ENCODE peak calls at places on chromosomes 4 and X, in four cellular contexts. One of them, this sample, is unnamed.
A peak's percentile ranks its signal among the peaks of the same experiment; 100 is the strongest.

GRCh38 chrX:140091276-140091886 is 126.1 kb upstream of the CXorf66 start:
- DNase-seq in mucosa of descending colon: peak; percentile 36
- DNase-seq in WERI-Rb-1: no peak
- DNase-seq in astrocyte: no peak
- DNase-seq in this sample: peak; percentile 55

GRCh38 chrX:103782640-103783039 is 6.0 kb downstream of the PLP1 start:
- DNase-seq in astrocyte: no peak
- DNase-seq in mucosa of descending colon: no peak
- DNase-seq in WERI-Rb-1: no peak
- DNase-seq in this sample: no peak

GRCh38 chrX:40104649-40105015 is 6.9 kb upstream of the BCOR start:
- DNase-seq in mucosa of descending colon: no peak
- DNase-seq in WERI-Rb-1: no peak
- DNase-seq in astrocyte: no peak
- DNase-seq in this sample: peak; percentile 46

GRCh38 chr4:100707786-100708185 is 190.0 kb upstream of the EMCN start:
- DNase-seq in mucosa of descending colon: no peak
- DNase-seq in astrocyte: peak; percentile 33
- DNase-seq in WERI-Rb-1: no peak
- DNase-seq in this sample: no peak

GRCh38 chr4:1086011-1086410 is 27.4 kb downstream of the RNF212 start:
- DNase-seq in mucosa of descending colon: no peak
- DNase-seq in WERI-Rb-1: no peak
- DNase-seq in astrocyte: no peak
- DNase-seq in this sample: no peak

GRCh38 chr4:40340034-40340433 is 4.9 kb downstream of the CHRNA9 start:
- DNase-seq in mucosa of descending colon: no peak
- DNase-seq in astrocyte: no peak
- DNase-seq in WERI-Rb-1: no peak
- DNase-seq in this sample: no peak

GRCh38 chrX:74779175-74779574 is 146.1 kb downstream of the NEXMIF start:
- DNase-seq in astrocyte: no peak
- DNase-seq in mucosa of descending colon: no peak
- DNase-seq in WERI-Rb-1: no peak
- DNase-seq in this sample: no peak

GRCh38 chr4:45946699-45947098 is 177.2 kb downstream of the GABRG1 start:
- DNase-seq in WERI-Rb-1: no peak
- DNase-seq in mucosa of descending colon: no peak
- DNase-seq in astrocyte: no peak
- DNase-seq in this sample: no peak

GRCh38 chr4:113260671-113261070 is 211.2 kb downstream of the ANK2 start:
- DNase-seq in astrocyte: no peak
- DNase-seq in WERI-Rb-1: no peak
- DNase-seq in mucosa of descending colon: no peak
- DNase-seq in this sample: no peak

GRCh38 chr4:186622788-186623464 is 67.6 kb upstream of the MTNR1A start:
- DNase-seq in astrocyte: peak; percentile 80
- DNase-seq in mucosa of descending colon: no peak
- DNase-seq in WERI-Rb-1: no peak
- DNase-seq in this sample: no peak

GRCh38 chr4:80365928-80366327 is 30.4 kb downstream of the CFAP299 start:
- DNase-seq in mucosa of descending colon: peak; percentile 46
- DNase-seq in WERI-Rb-1: peak; percentile 62
- DNase-seq in astrocyte: peak; percentile 51
- DNase-seq in this sample: peak; percentile 48

GRCh38 chr4:113646456-113646809 is 115.1 kb downstream of the CAMK2D start:
- DNase-seq in WERI-Rb-1: peak; percentile 19
- DNase-seq in mucosa of descending colon: peak; percentile 70
- DNase-seq in astrocyte: peak; percentile 26
- DNase-seq in this sample: peak; percentile 14

GRCh38 chr4:24394041-24394440 is 190.3 kb downstream of the DHX15 start:
- DNase-seq in mucosa of descending colon: no peak
- DNase-seq in WERI-Rb-1: no peak
- DNase-seq in astrocyte: peak; percentile 90
- DNase-seq in this sample: no peak

GRCh38 chr4:17558941-17559708 is 17.9 kb upstream of the LAP3 start:
- DNase-seq in mucosa of descending colon: no peak
- DNase-seq in astrocyte: no peak
- DNase-seq in WERI-Rb-1: no peak
- DNase-seq in this sample: no peak

GRCh38 chrX:15564981-15565579 is 35.7 kb downstream of the ACE2 start:
- DNase-seq in mucosa of descending colon: peak; percentile 67
- DNase-seq in WERI-Rb-1: peak; percentile 52
- DNase-seq in astrocyte: peak; percentile 21
- DNase-seq in this sample: peak; percentile 38

GRCh38 chr4:25441519-25442117 is 64.6 kb downstream of the ANAPC4 start:
- DNase-seq in WERI-Rb-1: peak; percentile 82
- DNase-seq in astrocyte: peak; percentile 36
- DNase-seq in mucosa of descending colon: peak; percentile 72
- DNase-seq in this sample: peak; percentile 72

GRCh38 chr4:159190646-159191045 is 87.8 kb downstream of the RAPGEF2 start:
- DNase-seq in WERI-Rb-1: no peak
- DNase-seq in mucosa of descending colon: no peak
- DNase-seq in astrocyte: no peak
- DNase-seq in this sample: no peak

GRCh38 chrX:140299411-140299810 is 205.5 kb downstream of the SOX3 start:
- DNase-seq in WERI-Rb-1: no peak
- DNase-seq in mucosa of descending colon: no peak
- DNase-seq in astrocyte: peak; percentile 53
- DNase-seq in this sample: no peak

GRCh38 chr4:155085843-155086530 is 122.4 kb upstream of the NPY2R start:
- DNase-seq in astrocyte: peak; percentile 36
- DNase-seq in mucosa of descending colon: no peak
- DNase-seq in WERI-Rb-1: no peak
- DNase-seq in this sample: no peak

GRCh38 chr4:17189322-17189721 is 290.9 kb upstream of the LDB2 start:
- DNase-seq in astrocyte: peak; percentile 83
- DNase-seq in WERI-Rb-1: no peak
- DNase-seq in mucosa of descending colon: no peak
- DNase-seq in this sample: no peak

GRCh38 chr4:4720671-4721070 is 138.8 kb upstream of the MSX1 start:
- DNase-seq in WERI-Rb-1: peak; percentile 24
- DNase-seq in mucosa of descending colon: no peak
- DNase-seq in astrocyte: no peak
- DNase-seq in this sample: peak; percentile 49

GRCh38 chr4:137032242-137032641 is 500.1 kb downstream of the PCDH18 start:
- DNase-seq in mucosa of descending colon: no peak
- DNase-seq in astrocyte: peak; percentile 12
- DNase-seq in WERI-Rb-1: no peak
- DNase-seq in this sample: peak; percentile 31

GRCh38 chr4:129362685-129363274 is 266.8 kb downstream of the C4orf33 start:
- DNase-seq in mucosa of descending colon: no peak
- DNase-seq in astrocyte: peak; percentile 21
- DNase-seq in WERI-Rb-1: peak; percentile 57
- DNase-seq in this sample: peak; percentile 60

GRCh38 chr4:78599931-78600375 is 48.4 kb downstream of the ANXA3 start:
- DNase-seq in WERI-Rb-1: no peak
- DNase-seq in astrocyte: no peak
- DNase-seq in mucosa of descending colon: no peak
- DNase-seq in this sample: no peak

GRCh38 chr4:149521611-149522010 is 294.0 kb downstream of the IQCM start:
- DNase-seq in mucosa of descending colon: no peak
- DNase-seq in astrocyte: peak; percentile 88
- DNase-seq in WERI-Rb-1: no peak
- DNase-seq in this sample: no peak

GRCh38 chr4:20318899-20319291 is 67.2 kb downstream of the SLIT2 start:
- DNase-seq in astrocyte: no peak
- DNase-seq in WERI-Rb-1: no peak
- DNase-seq in mucosa of descending colon: no peak
- DNase-seq in this sample: no peak

GRCh38 chrX:11484290-11484689 is 181.4 kb downstream of the ARHGAP6 start:
- DNase-seq in WERI-Rb-1: no peak
- DNase-seq in mucosa of descending colon: no peak
- DNase-seq in astrocyte: no peak
- DNase-seq in this sample: no peak

GRCh38 chr4:89203902-89204301 is 92.6 kb downstream of the TIGD2 start:
- DNase-seq in WERI-Rb-1: no peak
- DNase-seq in mucosa of descending colon: no peak
- DNase-seq in astrocyte: no peak
- DNase-seq in this sample: no peak

GRCh38 chrX:24979081-24979480 is 36.7 kb downstream of the ARX start:
- DNase-seq in mucosa of descending colon: no peak
- DNase-seq in astrocyte: no peak
- DNase-seq in WERI-Rb-1: no peak
- DNase-seq in this sample: no peak

GRCh38 chr4:20253272-20253798 is 1.6 kb downstream of the SLIT2 start:
- DNase-seq in mucosa of descending colon: no peak
- DNase-seq in astrocyte: no peak
- DNase-seq in WERI-Rb-1: peak; percentile 9
- DNase-seq in this sample: no peak

GRCh38 chr4:105712766-105713165 is 4.2 kb downstream of the GSTCD start:
- DNase-seq in WERI-Rb-1: no peak
- DNase-seq in mucosa of descending colon: no peak
- DNase-seq in astrocyte: no peak
- DNase-seq in this sample: no peak

GRCh38 chr4:154013576-154013975 is 224.7 kb upstream of the SFRP2 start:
- DNase-seq in astrocyte: no peak
- DNase-seq in WERI-Rb-1: peak; percentile 80
- DNase-seq in mucosa of descending colon: no peak
- DNase-seq in this sample: no peak

GRCh38 chr4:91113130-91113706 is 986.0 kb downstream of the CCSER1 start:
- DNase-seq in WERI-Rb-1: no peak
- DNase-seq in astrocyte: peak; percentile 8
- DNase-seq in mucosa of descending colon: no peak
- DNase-seq in this sample: no peak

DNA sequence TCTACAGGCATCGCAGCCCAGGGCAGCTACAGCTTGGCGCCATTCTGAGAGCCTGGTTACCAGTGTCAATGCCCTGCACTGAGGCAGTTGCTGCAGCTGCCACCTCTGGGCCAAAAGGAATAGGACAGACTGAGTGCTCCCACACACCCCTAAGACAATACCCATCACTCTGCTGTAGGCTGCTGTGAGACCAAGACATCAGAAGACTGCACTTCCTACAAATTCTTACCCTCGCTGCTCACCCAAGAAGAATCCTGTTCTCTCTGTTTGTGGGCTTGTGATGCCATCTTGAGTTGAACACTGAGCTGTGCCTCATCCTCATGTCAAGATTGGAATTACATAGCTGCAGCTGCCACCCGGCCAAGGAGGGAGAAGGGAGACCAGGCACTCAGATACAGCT is 1847.0 kb upstream of the PCDH10 start:
- DNase-seq in mucosa of descending colon: no peak
- DNase-seq in WERI-Rb-1: no peak
- DNase-seq in astrocyte: no peak
- DNase-seq in this sample: no peak
- TF ChIP-seq CTCF in mucosa of descending colon: no peak
- TF ChIP-seq CTCF in WERI-Rb-1: no peak
- TF ChIP-seq CTCF in astrocyte: no peak
- TF ChIP-seq CTCF in this sample: no peak

GRCh38 chr4:7815562-7815961 is 124.1 kb downstream of the AFAP1 start:
- DNase-seq in astrocyte: peak; percentile 94
- DNase-seq in mucosa of descending colon: no peak
- DNase-seq in WERI-Rb-1: no peak
- DNase-seq in this sample: peak; percentile 65
- TF ChIP-seq CTCF in astrocyte: no peak
- TF ChIP-seq CTCF in mucosa of descending colon: no peak
- TF ChIP-seq CTCF in WERI-Rb-1: no peak
- TF ChIP-seq CTCF in this sample: no peak

DNA sequence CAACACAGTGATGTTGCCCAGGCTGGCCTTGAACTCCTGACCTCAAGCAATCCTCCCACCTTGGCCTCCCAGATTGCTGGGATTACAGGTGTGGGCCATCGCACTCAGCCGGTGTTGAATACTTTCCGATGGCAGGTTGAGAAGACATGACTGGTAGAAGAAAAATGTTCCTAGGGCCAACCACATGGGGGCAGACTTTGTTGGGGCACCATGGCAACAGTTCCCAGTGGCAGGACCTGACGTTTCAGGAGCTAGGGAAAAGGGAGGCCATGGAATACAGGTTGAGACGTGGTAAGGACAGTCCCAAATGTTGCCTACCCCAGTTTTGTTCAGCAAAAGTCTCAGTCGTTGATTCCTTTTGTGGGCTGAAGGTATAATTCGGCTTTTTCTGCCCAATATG is 134.6 kb downstream of the ASMT start:
- DNase-seq in mucosa of descending colon: no peak
- DNase-seq in astrocyte: no peak
- DNase-seq in WERI-Rb-1: peak; percentile 38
- DNase-seq in this sample: no peak
- TF ChIP-seq CTCF in mucosa of descending colon: no peak
- TF ChIP-seq CTCF in astrocyte: no peak
- TF ChIP-seq CTCF in WERI-Rb-1: peak; percentile 38
- TF ChIP-seq CTCF in this sample: no peak

GRCh38 chr4:76897522-76898384 is at the start of gene SOWAHB:
- DNase-seq in WERI-Rb-1: peak; percentile 33
- DNase-seq in mucosa of descending colon: peak; percentile 93
- DNase-seq in astrocyte: no peak
- DNase-seq in this sample: peak; percentile 44
- TF ChIP-seq CTCF in WERI-Rb-1: no peak
- TF ChIP-seq CTCF in mucosa of descending colon: no peak
- TF ChIP-seq CTCF in astrocyte: no peak
- TF ChIP-seq CTCF in this sample: no peak

GRCh38 chr4:173044340-173044739 is 124.3 kb upstream of the GALNT7 start:
- DNase-seq in WERI-Rb-1: no peak
- DNase-seq in mucosa of descending colon: no peak
- DNase-seq in astrocyte: no peak
- DNase-seq in this sample: no peak
- TF ChIP-seq CTCF in WERI-Rb-1: no peak
- TF ChIP-seq CTCF in mucosa of descending colon: no peak
- TF ChIP-seq CTCF in astrocyte: no peak
- TF ChIP-seq CTCF in this sample: no peak

DNA sequence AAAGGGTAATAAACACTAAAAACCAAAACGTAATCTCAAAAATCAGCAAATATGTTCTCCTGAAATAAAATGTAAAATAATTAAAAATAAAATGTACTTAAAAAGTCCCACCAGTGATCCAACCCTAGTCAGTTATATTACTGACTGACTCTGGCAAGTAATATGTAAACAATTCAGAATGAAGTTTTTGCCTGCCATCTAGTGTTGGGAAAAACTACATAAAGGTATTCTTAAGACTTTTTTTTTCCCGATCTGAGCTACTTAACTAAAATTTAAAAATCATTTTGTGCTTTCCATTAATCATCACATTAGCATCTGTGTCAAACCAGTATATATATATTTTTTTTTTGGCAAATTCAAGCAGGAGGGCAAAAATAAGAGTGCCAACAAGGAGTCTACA is 24.0 kb downstream of the RCHY1 start:
- DNase-seq in mucosa of descending colon: no peak
- DNase-seq in astrocyte: no peak
- DNase-seq in WERI-Rb-1: no peak
- DNase-seq in this sample: no peak
- TF ChIP-seq CTCF in mucosa of descending colon: no peak
- TF ChIP-seq CTCF in astrocyte: no peak
- TF ChIP-seq CTCF in WERI-Rb-1: no peak
- TF ChIP-seq CTCF in this sample: no peak

GRCh38 chr4:107669068-107669467 is 51.0 kb downstream of the PAPSS1 start:
- DNase-seq in WERI-Rb-1: no peak
- DNase-seq in mucosa of descending colon: no peak
- DNase-seq in astrocyte: no peak
- DNase-seq in this sample: no peak

GRCh38 chr4:107665001-107665400 is 55.0 kb downstream of the PAPSS1 start:
- DNase-seq in astrocyte: peak; percentile 52
- DNase-seq in WERI-Rb-1: no peak
- DNase-seq in mucosa of descending colon: no peak
- DNase-seq in this sample: no peak

GRCh38 chr4:107666134-107666533 is 53.9 kb downstream of the PAPSS1 start:
- DNase-seq in astrocyte: peak; percentile 16
- DNase-seq in mucosa of descending colon: no peak
- DNase-seq in WERI-Rb-1: no peak
- DNase-seq in this sample: no peak
- TF ChIP-seq CTCF in astrocyte: peak; percentile 18
- TF ChIP-seq CTCF in mucosa of descending colon: no peak
- TF ChIP-seq CTCF in WERI-Rb-1: no peak
- TF ChIP-seq CTCF in this sample: no peak

This sample was measured in glutamatergic neuron.